ENCODE peak calls at places on chromosomes 5 and 9, in nine cellular contexts. V is right cardiac atrium; H is Ammon's horn; W is cardiac septum; P is stimulated activated CD4-positive, alpha-beta T cell treated with anti-CD3 and anti-CD28 coated beads, Interleukin-12 subunit alpha, Interleukin-12 subunit beta, amount 100 ng/mL, for 4 hours; T is activated CD4-positive, alpha-beta T cell treated with anti-CD3 and anti-CD28 coated beads, Interleukin-2, amount 50 U/mL, for 48 hours; U is T follicular helper cell; D is body of pancreas; S is AG09319. J is an unnamed sample.

GRCh38 chr5:78841767-78842166 is 143.3 kb downstream of the ARSB start:
- DNase-seq in V (no peak), H (no peak), W (no peak), P (no peak), T (no peak), U (no peak), D (no peak), S (no peak), J (no peak)

GRCh38 chr5:146520731-146521130 is 4.7 kb upstream of the GPR151 start:
- DNase-seq in V (no peak), H (no peak), W (no peak), P (no peak), T (no peak), U (no peak), D (no peak), S (no peak), J (no peak)

GRCh38 chr5:37251673-37252072 is 2.5 kb upstream of the CPLANE1 start:
- DNase-seq in V (no peak), H (no peak), W (no peak), P (no peak), T (no peak), U (no peak), D (no peak), S (no peak), J (no peak)

GRCh38 chr5:170355601-170356098 is 33.5 kb downstream of the KCNMB1 start:
- DNase-seq in V (peak; percentile 65), H (no peak), W (peak; percentile 70), P (no peak), T (no peak), U (no peak), D (peak; percentile 87), S (no peak), J (no peak)

GRCh38 chr5:13408616-13409015 is 535.9 kb downstream of the DNAH5 start:
- DNase-seq in V (no peak), H (no peak), W (no peak), P (no peak), T (no peak), U (no peak), D (no peak), S (no peak), J (no peak)

GRCh38 chr9:18256574-18256973 is 217.4 kb upstream of the ADAMTSL1 start:
- DNase-seq in V (peak; percentile 74), H (no peak), W (no peak), P (no peak), T (no peak), U (no peak), D (no peak), S (no peak), J (no peak)

GRCh38 chr5:170345971-170346370 is 43.2 kb downstream of the KCNMB1 start:
- DNase-seq in V (no peak), H (no peak), W (no peak), P (no peak), T (no peak), U (no peak), D (no peak), S (no peak), J (no peak)

GRCh38 chr5:102289251-102289899 is 6.7 kb downstream of the SLCO4C1 start:
- DNase-seq in V (no peak), H (no peak), W (no peak), P (no peak), T (no peak), U (no peak), D (no peak), S (no peak), J (no peak)

GRCh38 chr9:111148994-111149759 is 110.9 kb upstream of the LPAR1 start:
- DNase-seq in V (peak; percentile 72), H (no peak), W (no peak), P (no peak), T (no peak), U (no peak), D (no peak), S (no peak), J (no peak)

GRCh38 chr5:137296213-137296702 is 202.9 kb downstream of the SPOCK1 start:
- DNase-seq in V (no peak), H (no peak), W (no peak), P (no peak), T (no peak), U (no peak), D (no peak), S (peak; percentile 85), J (no peak)

GRCh38 chr9:83622433-83622813 is 520 bp upstream of the IDNK start:
- DNase-seq in V (no peak), H (no peak), W (no peak), P (no peak), T (no peak), U (no peak), D (no peak), S (no peak), J (no peak)

GRCh38 chr9:115162946-115163345 is 45.0 kb upstream of the TNC start:
- DNase-seq in V (no peak), H (no peak), W (no peak), P (no peak), T (no peak), U (no peak), D (no peak), S (no peak), J (no peak)

GRCh38 chr9:98906273-98907040 is 37.2 kb upstream of the COL15A1 start:
- DNase-seq in V (peak; percentile 85), H (no peak), W (no peak), P (no peak), T (no peak), U (no peak), D (peak; percentile 48), S (no peak), J (no peak)

GRCh38 chr9:89138463-89139390 is 39.9 kb downstream of the SHC3 start:
- DNase-seq in V (no peak), H (no peak), W (no peak), P (no peak), T (no peak), U (no peak), D (no peak), S (peak; percentile 53), J (no peak)

GRCh38 chr9:8764041-8764440 is 964.5 kb upstream of the DMAC1 start:
- DNase-seq in V (no peak), H (no peak), W (no peak), P (no peak), T (no peak), U (no peak), D (no peak), S (no peak), J (no peak)

GRCh38 chr9:112333639-112334318 is 360 bp upstream of the PTBP3 start:
- DNase-seq in V (peak; percentile 99), H (peak; percentile 93), W (peak; percentile 98), P (peak; percentile 95), T (peak; percentile 93), U (peak; percentile 88), D (peak; percentile 96), S (peak; percentile 93), J (peak; percentile 96)

GRCh38 chr9:108672475-108673065 is 183.2 kb downstream of the ACTL7B start:
- DNase-seq in V (no peak), H (no peak), W (no peak), P (no peak), T (no peak), U (no peak), D (no peak), S (no peak), J (no peak)